ENCODE peak calls at places on chromosomes 13 and 19, in five cellular contexts. R is NCI-H510A treated with DMSO at 0.1 percent for 48 hours, M is germinal center, N is BE2C, U is OCI-LY7. L is an unnamed sample.

GRCh38 chr19:21045028-21045427 is 24.6 kb downstream of the ZNF430 start:
- DNase-seq in R (no peak), M (no peak), N (no peak), U (no peak), L (no peak)

GRCh38 chr13:28494861-28495585 is at the start of gene FLT1:
- DNase-seq in R (peak), M (peak), N (peak), U (no peak), L (peak)

GRCh38 chr13:77065456-77066147 is 38.6 kb upstream of the FBXL3 start:
- DNase-seq in R (no peak), M (no peak), N (no peak), U (no peak), L (no peak)

GRCh38 chr13:102700088-102701031 is 5.5 kb upstream of the METTL21C start:
- DNase-seq in R (no peak), M (no peak), N (no peak), U (no peak), L (peak)

GRCh38 chr13:83297591-83298305 is 584.5 kb downstream of the SLITRK1 start:
- DNase-seq in R (no peak), M (no peak), N (no peak), U (no peak), L (no peak)

GRCh38 chr13:76764429-76764828 is 121.8 kb downstream of the KCTD12 start:
- DNase-seq in R (no peak), M (no peak), N (no peak), U (no peak), L (peak)

GRCh38 chr19:32674153-32674958 is 624 bp downstream of the ANKRD27 start:
- DNase-seq in R (no peak), M (no peak), N (no peak), U (no peak), L (peak)

GRCh38 chr13:50589651-50590054 is 253.8 kb downstream of the DLEU7 start:
- DNase-seq in R (no peak), M (no peak), N (no peak), U (no peak), L (no peak)

GRCh38 chr19:6064016-6064702 is 46.1 kb downstream of the RFX2 start:
- DNase-seq in R (no peak), M (no peak), N (no peak), U (no peak), L (no peak)

GRCh38 chr13:107838592-107839161 is 376.7 kb downstream of the LIG4 start:
- DNase-seq in R (peak), M (no peak), N (no peak), U (no peak), L (peak)

GRCh38 chr19:10797078-10797477 is 38.9 kb downstream of the TMED1 start:
- DNase-seq in R (no peak), M (no peak), N (no peak), U (no peak), L (no peak)

GRCh38 chr19:4555657-4556561 is 3.6 kb downstream of the SEMA6B start:
- DNase-seq in R (no peak), M (no peak), N (peak), U (peak), L (peak)

GRCh38 chr19:48481191-48481500 is 12.0 kb downstream of the CYTH2 start:
- DNase-seq in R (no peak), M (no peak), N (no peak), U (no peak), L (no peak)

GRCh38 chr13:33782631-33783030 is 35.3 kb upstream of the RFC3 start:
- DNase-seq in R (no peak), M (no peak), N (no peak), U (no peak), L (peak)

GRCh38 chr13:112972867-112973576 is 4.0 kb downstream of the MCF2L start:
- DNase-seq in R (peak), M (no peak), N (no peak), U (no peak), L (peak)

GRCh38 chr19:16801599-16801998 is 27.6 kb upstream of the SIN3B start:
- DNase-seq in R (no peak), M (no peak), N (no peak), U (peak), L (peak)

GRCh38 chr19:51751655-51752054 is at the start of gene FPR1:
- DNase-seq in R (no peak), M (peak), N (no peak), U (peak), L (peak)

GRCh38 chr19:56869886-56870285 is 29.4 kb upstream of the PEG3 start:
- DNase-seq in R (no peak), M (no peak), N (no peak), U (no peak), L (no peak)

GRCh38 chr13:113322043-113322461 is 25.0 kb downstream of the LAMP1 start:
- DNase-seq in R (no peak), M (no peak), N (no peak), U (no peak), L (no peak)

GRCh38 chr13:65929436-65929835 is 1300.7 kb downstream of the PCDH9 start:
- DNase-seq in R (no peak), M (no peak), N (no peak), U (no peak), L (no peak)

GRCh38 chr19:615619-616018 is 17.7 kb downstream of the POLRMT start:
- DNase-seq in R (no peak), M (no peak), N (no peak), U (no peak), L (no peak)

L was measured in NCI-H69.